ENCODE peak calls at places on chromosomes 6 and 20, in six cellular contexts. One of them, this sample, is unnamed.

GRCh38 chr6:130412556-130413290 is 46.9 kb downstream of the TMEM200A start:
- DNase-seq in spleen: no peak
- DNase-seq in H1: no peak
- DNase-seq in IMR-90: peak; percentile 21
- DNase-seq in HCT116: no peak
- DNase-seq in right lobe of liver: no peak
- DNase-seq in this sample: no peak

GRCh38 chr6:30915591-30915946 is 1.5 kb downstream of the VARS2 start:
- DNase-seq in spleen: no peak
- DNase-seq in H1: no peak
- DNase-seq in IMR-90: peak; percentile 71
- DNase-seq in HCT116: peak; percentile 55
- DNase-seq in right lobe of liver: no peak
- DNase-seq in this sample: no peak

GRCh38 chr6:160960839-160961238 is 30.7 kb upstream of the MAP3K4 start:
- DNase-seq in spleen: no peak
- DNase-seq in H1: no peak
- DNase-seq in IMR-90: no peak
- DNase-seq in HCT116: no peak
- DNase-seq in right lobe of liver: no peak
- DNase-seq in this sample: no peak

GRCh38 chr6:157811476-157812173 is 11.4 kb upstream of the SNX9 start:
- DNase-seq in spleen: no peak
- DNase-seq in H1: no peak
- DNase-seq in IMR-90: peak; percentile 41
- DNase-seq in HCT116: no peak
- DNase-seq in right lobe of liver: no peak
- DNase-seq in this sample: no peak

GRCh38 chr6:22601941-22602340 is 32.6 kb downstream of the HDGFL1 start:
- DNase-seq in spleen: no peak
- DNase-seq in H1: no peak
- DNase-seq in IMR-90: no peak
- DNase-seq in HCT116: no peak
- DNase-seq in right lobe of liver: no peak
- DNase-seq in this sample: no peak

GRCh38 chr6:16766043-16766521 is 4.8 kb upstream of the ATXN1 start:
- DNase-seq in spleen: no peak
- DNase-seq in H1: no peak
- DNase-seq in IMR-90: peak; percentile 92
- DNase-seq in HCT116: peak; percentile 83
- DNase-seq in right lobe of liver: no peak
- DNase-seq in this sample: no peak

GRCh38 chr20:21615617-21616080 is 89.8 kb upstream of the PAX1 start:
- DNase-seq in spleen: no peak
- DNase-seq in H1: peak; percentile 34
- DNase-seq in IMR-90: peak; percentile 29
- DNase-seq in HCT116: peak; percentile 26
- DNase-seq in right lobe of liver: peak; percentile 60
- DNase-seq in this sample: peak; percentile 66

GRCh38 chr20:32482251-32483220 is 102.6 kb downstream of the NOL4L start:
- DNase-seq in spleen: peak; percentile 93
- DNase-seq in H1: no peak
- DNase-seq in IMR-90: no peak
- DNase-seq in HCT116: no peak
- DNase-seq in right lobe of liver: peak; percentile 68
- DNase-seq in this sample: peak; percentile 70

GRCh38 chr6:11149551-11149950 is 38.0 kb upstream of the ERVFRD-1 start:
- DNase-seq in spleen: no peak
- DNase-seq in H1: no peak
- DNase-seq in IMR-90: no peak
- DNase-seq in HCT116: no peak
- DNase-seq in right lobe of liver: no peak
- DNase-seq in this sample: no peak

GRCh38 chr6:164982389-164982788 is 327.0 kb downstream of the C6orf118 start:
- DNase-seq in spleen: no peak
- DNase-seq in H1: no peak
- DNase-seq in IMR-90: peak; percentile 0
- DNase-seq in HCT116: no peak
- DNase-seq in right lobe of liver: no peak
- DNase-seq in this sample: no peak

GRCh38 chr20:47950103-47950502 is 164.8 kb upstream of the SULF2 start:
- DNase-seq in spleen: no peak
- DNase-seq in H1: no peak
- DNase-seq in IMR-90: no peak
- DNase-seq in HCT116: no peak
- DNase-seq in right lobe of liver: no peak
- DNase-seq in this sample: no peak

GRCh38 chr20:45070932-45071632 is 29.8 kb downstream of the KCNS1 start:
- DNase-seq in spleen: no peak
- DNase-seq in H1: no peak
- DNase-seq in IMR-90: peak; percentile 26
- DNase-seq in HCT116: no peak
- DNase-seq in right lobe of liver: no peak
- DNase-seq in this sample: no peak

GRCh38 chr6:166946125-166946524 is 10.2 kb downstream of the RNASET2 start:
- DNase-seq in spleen: no peak
- DNase-seq in H1: no peak
- DNase-seq in IMR-90: no peak
- DNase-seq in HCT116: no peak
- DNase-seq in right lobe of liver: no peak
- DNase-seq in this sample: no peak

GRCh38 chr6:490251-491037 is 98.9 kb downstream of the IRF4 start:
- DNase-seq in spleen: no peak
- DNase-seq in H1: no peak
- DNase-seq in IMR-90: no peak
- DNase-seq in HCT116: no peak
- DNase-seq in right lobe of liver: no peak
- DNase-seq in this sample: no peak

GRCh38 chr6:108115598-108116058 is 41.1 kb upstream of the OSTM1 start:
- DNase-seq in spleen: peak; percentile 81
- DNase-seq in H1: no peak
- DNase-seq in IMR-90: peak; percentile 11
- DNase-seq in HCT116: peak; percentile 41
- DNase-seq in right lobe of liver: peak; percentile 60
- DNase-seq in this sample: peak; percentile 73

GRCh38 chr20:54470697-54471096 is 4.7 kb upstream of the DOK5 start:
- DNase-seq in spleen: no peak
- DNase-seq in H1: no peak
- DNase-seq in IMR-90: no peak
- DNase-seq in HCT116: no peak
- DNase-seq in right lobe of liver: no peak
- DNase-seq in this sample: no peak

GRCh38 chr6:10695086-10695657 is 400 bp downstream of the PAK1IP1 start:
- DNase-seq in spleen: no peak
- DNase-seq in H1: no peak
- DNase-seq in IMR-90: peak; percentile 0
- DNase-seq in HCT116: no peak
- DNase-seq in right lobe of liver: no peak
- DNase-seq in this sample: no peak

GRCh38 chr20:21124190-21124589 is 1.7 kb upstream of the KIZ start:
- DNase-seq in spleen: no peak
- DNase-seq in H1: no peak
- DNase-seq in IMR-90: no peak
- DNase-seq in HCT116: no peak
- DNase-seq in right lobe of liver: no peak
- DNase-seq in this sample: no peak

GRCh38 chr20:62219992-62220665 is at the start of gene HRH3:
- DNase-seq in spleen: peak; percentile 85
- DNase-seq in H1: no peak
- DNase-seq in IMR-90: no peak
- DNase-seq in HCT116: no peak
- DNase-seq in right lobe of liver: no peak
- DNase-seq in this sample: no peak

GRCh38 chr6:136410201-136411027 is 120.8 kb upstream of the BCLAF1 start:
- DNase-seq in spleen: no peak
- DNase-seq in H1: no peak
- DNase-seq in IMR-90: peak; percentile 29
- DNase-seq in HCT116: no peak
- DNase-seq in right lobe of liver: no peak
- DNase-seq in this sample: no peak

GRCh38 chr20:60203451-60203850 is 245.2 kb downstream of the CDH26 start:
- DNase-seq in spleen: no peak
- DNase-seq in H1: no peak
- DNase-seq in IMR-90: no peak
- DNase-seq in HCT116: no peak
- DNase-seq in right lobe of liver: no peak
- DNase-seq in this sample: no peak

GRCh38 chr6:42419490-42420280 is 32.0 kb downstream of the TRERF1 start:
- DNase-seq in spleen: peak; percentile 47
- DNase-seq in H1: no peak
- DNase-seq in IMR-90: no peak
- DNase-seq in HCT116: no peak
- DNase-seq in right lobe of liver: no peak
- DNase-seq in this sample: no peak

GRCh38 chr20:51985013-51985415 is 182.7 kb upstream of the SALL4 start:
- DNase-seq in spleen: no peak
- DNase-seq in H1: no peak
- DNase-seq in IMR-90: peak; percentile 96
- DNase-seq in HCT116: peak; percentile 72
- DNase-seq in right lobe of liver: no peak
- DNase-seq in this sample: no peak

GRCh38 chr6:79079425-79080130 is 1.5 kb upstream of the PHIP start:
- DNase-seq in spleen: no peak
- DNase-seq in H1: no peak
- DNase-seq in IMR-90: peak; percentile 8
- DNase-seq in HCT116: no peak
- DNase-seq in right lobe of liver: no peak
- DNase-seq in this sample: no peak

GRCh38 chr6:161546632-161547031 is 272.8 kb upstream of the AGPAT4 start:
- DNase-seq in spleen: no peak
- DNase-seq in H1: no peak
- DNase-seq in IMR-90: no peak
- DNase-seq in HCT116: no peak
- DNase-seq in right lobe of liver: no peak
- DNase-seq in this sample: no peak

GRCh38 chr6:40083141-40083920 is 149.1 kb upstream of the MOCS1 start:
- DNase-seq in spleen: no peak
- DNase-seq in H1: no peak
- DNase-seq in IMR-90: no peak
- DNase-seq in HCT116: no peak
- DNase-seq in right lobe of liver: no peak
- DNase-seq in this sample: no peak

GRCh38 chr6:14129572-14129971 is 12.0 kb downstream of the CD83 start:
- DNase-seq in spleen: peak; percentile 80
- DNase-seq in H1: peak; percentile 27
- DNase-seq in IMR-90: peak; percentile 80
- DNase-seq in HCT116: peak; percentile 34
- DNase-seq in right lobe of liver: no peak
- DNase-seq in this sample: peak; percentile 58

GRCh38 chr20:50271674-50272412 is 81.2 kb downstream of the CEBPB start:
- DNase-seq in spleen: peak; percentile 87
- DNase-seq in H1: no peak
- DNase-seq in IMR-90: no peak
- DNase-seq in HCT116: no peak
- DNase-seq in right lobe of liver: no peak
- DNase-seq in this sample: no peak
- H3K27ac ChIP-seq in spleen: no peak overlapping the region
- H3K27ac ChIP-seq in H1: no peak overlapping the region
- H3K27ac ChIP-seq in IMR-90: no peak overlapping the region
- H3K27ac ChIP-seq in HCT116: no peak overlapping the region
- H3K27ac ChIP-seq in right lobe of liver: no peak overlapping the region
- H3K27ac ChIP-seq in this sample: no peak overlapping the region

DNA sequence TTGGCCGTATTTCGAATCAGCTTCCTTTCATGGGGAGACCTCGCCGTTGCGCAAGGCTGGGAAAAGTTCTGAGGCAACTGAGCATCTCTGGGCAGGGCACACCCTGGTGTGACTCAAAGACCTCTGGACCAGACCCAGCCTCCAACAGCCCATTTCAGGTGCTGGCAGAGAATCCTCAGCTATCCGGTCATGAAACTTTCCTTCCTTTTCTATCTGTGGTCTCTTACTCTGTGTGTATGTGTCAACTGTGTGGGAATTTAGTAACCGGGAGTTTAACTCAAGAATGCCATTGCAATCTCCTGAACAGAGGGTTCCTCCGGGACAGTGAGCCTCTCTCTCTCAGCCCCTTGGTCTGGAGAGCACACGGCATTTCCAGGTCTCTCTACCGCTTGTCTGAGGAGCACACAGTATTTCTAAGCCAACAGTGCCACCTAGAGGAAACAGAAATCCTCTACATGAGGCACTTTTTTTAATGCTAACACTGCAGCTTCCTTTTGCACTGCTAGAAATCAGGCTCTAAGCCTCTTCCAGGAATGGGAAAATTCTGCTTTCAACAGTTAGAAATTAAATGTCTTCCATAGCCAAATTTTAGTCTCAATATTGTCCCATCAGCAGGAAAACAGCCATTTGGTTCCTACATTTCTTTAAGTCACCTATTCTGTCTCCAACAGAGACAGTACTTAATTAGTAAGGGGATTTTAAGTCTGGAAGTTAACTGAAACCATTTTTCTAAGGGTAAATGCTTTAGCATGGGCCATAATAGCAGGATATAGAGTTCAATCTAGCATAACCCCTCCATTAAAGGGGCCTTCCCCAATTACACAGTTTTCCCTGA is 32.7 kb downstream of the PLN start:
- DNase-seq in spleen: no peak
- DNase-seq in H1: peak; percentile 15
- DNase-seq in IMR-90: peak; percentile 78
- DNase-seq in HCT116: peak; percentile 49
- DNase-seq in right lobe of liver: peak; percentile 50
- DNase-seq in this sample: no peak
- TF ChIP-seq CTCF in spleen: peak; percentile 70
- TF ChIP-seq CTCF in H1: peak; percentile 82
- TF ChIP-seq CTCF in IMR-90: peak; percentile 77
- TF ChIP-seq CTCF in HCT116: peak; percentile 57
- TF ChIP-seq CTCF in right lobe of liver: peak; percentile 77
- TF ChIP-seq CTCF in this sample: no peak

DNA sequence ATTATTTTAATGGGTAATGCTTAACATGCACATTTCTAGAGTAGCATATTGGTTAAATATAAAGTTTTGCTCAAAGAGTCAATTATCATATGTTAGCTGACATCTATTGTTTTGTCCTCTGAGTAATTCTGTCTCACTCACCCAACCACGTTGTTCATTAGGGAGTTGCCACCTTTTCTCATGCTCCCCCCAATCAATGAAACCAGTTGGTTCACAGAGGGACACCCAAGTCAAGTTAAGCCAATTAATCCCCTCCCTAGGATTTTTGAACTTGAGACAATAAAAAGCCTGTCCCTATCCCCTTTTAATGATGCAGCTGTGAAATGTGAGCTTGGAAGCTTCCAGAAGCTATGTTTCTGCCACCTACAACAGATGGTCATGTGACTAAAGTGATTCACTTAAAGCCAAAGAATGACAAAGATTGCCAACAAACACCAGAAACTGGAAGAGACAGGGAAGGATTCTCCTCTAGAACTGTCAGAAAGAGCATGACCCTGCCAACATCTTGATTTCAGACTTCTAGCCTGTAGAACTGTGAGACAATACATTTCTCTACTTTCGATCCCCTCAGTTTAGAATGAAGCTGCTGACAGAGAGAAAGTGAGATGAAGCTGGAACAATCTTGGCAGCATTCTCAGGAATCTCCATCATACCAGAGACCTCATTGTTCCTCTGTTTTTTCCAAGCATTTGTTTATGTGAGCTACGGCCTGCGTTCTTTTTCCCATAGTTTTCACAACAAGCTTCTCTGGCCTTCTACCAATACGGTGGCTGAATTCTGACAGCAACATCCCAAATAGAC is 57.9 kb upstream of the TPD52L1 start:
- DNase-seq in spleen: no peak
- DNase-seq in H1: no peak
- DNase-seq in IMR-90: peak; percentile 76
- DNase-seq in HCT116: no peak
- DNase-seq in right lobe of liver: no peak
- DNase-seq in this sample: no peak
- H3K27ac ChIP-seq in spleen: no peak overlapping the region
- H3K27ac ChIP-seq in H1: no peak overlapping the region
- H3K27ac ChIP-seq in IMR-90: peak overlapping the region; percentile 54
- H3K27ac ChIP-seq in HCT116: no peak overlapping the region
- H3K27ac ChIP-seq in right lobe of liver: no peak overlapping the region
- H3K27ac ChIP-seq in this sample: no peak overlapping the region

GRCh38 chr20:35478804-35479472 is 23.5 kb downstream of the CEP250 start:
- DNase-seq in spleen: peak; percentile 88
- DNase-seq in H1: no peak
- DNase-seq in IMR-90: no peak
- DNase-seq in HCT116: no peak
- DNase-seq in right lobe of liver: no peak
- DNase-seq in this sample: peak; percentile 61
- TF ChIP-seq CTCF in spleen: peak; percentile 56
- TF ChIP-seq CTCF in H1: peak; percentile 58
- TF ChIP-seq CTCF in IMR-90: no peak
- TF ChIP-seq CTCF in HCT116: peak; percentile 27
- TF ChIP-seq CTCF in right lobe of liver: no peak
- TF ChIP-seq CTCF in this sample: no peak